ENCODE peak calls at places on chromosomes 12 and 14, in eight cellular contexts. A is neural progenitor cell, P is hepatocyte, Y is MM.1S, V is GM23248, F is GM23338, D is HCT116, S is SK-N-SH. Z is an unnamed sample.

GRCh38 chr12:32437095-32437515 is 37.7 kb downstream of the FGD4 start:
- DNase-seq in S (no peak), D (peak), P (peak), A (no peak), F (no peak), V (peak), Y (no peak), Z (no peak)

GRCh38 chr12:3099146-3099545 is 22.0 kb downstream of the TSPAN9 start:
- DNase-seq in S (no peak), P (no peak), D (no peak), V (no peak), A (no peak), F (no peak), Y (no peak), Z (no peak)

GRCh38 chr14:24110485-24110884 is 4.1 kb upstream of the DCAF11 start:
- DNase-seq in Y (no peak), F (no peak), P (no peak), D (no peak), V (no peak), A (no peak), S (no peak), Z (no peak)

GRCh38 chr12:54036620-54037359 is 3.9 kb downstream of the HOXC5 start:
- DNase-seq in S (no peak), D (no peak), F (peak), Y (no peak), P (no peak), V (peak), A (no peak), Z (peak)

GRCh38 chr14:26963696-26964095 is 365.9 kb upstream of the NOVA1 start:
- DNase-seq in Y (no peak), D (no peak), F (no peak), A (peak), S (no peak), V (no peak), P (no peak), Z (no peak)

GRCh38 chr14:106838991-106839769 is 1312.8 kb downstream of the TMEM121 start:
- DNase-seq in D (no peak), F (no peak), S (no peak), P (no peak), V (no peak), A (no peak), Y (no peak), Z (no peak)

GRCh38 chr14:95979339-95980042 is 59.7 kb upstream of the C14orf132 start:
- DNase-seq in F (peak), A (peak), Y (no peak), S (peak), V (peak), P (no peak), D (no peak), Z (peak)

GRCh38 chr14:77303417-77304156 is 17.1 kb downstream of the POMT2 start:
- DNase-seq in A (no peak), S (no peak), P (peak), V (peak), Y (no peak), F (no peak), D (peak), Z (no peak)

GRCh38 chr12:113808095-113808951 is 157.8 kb downstream of the RBM19 start:
- DNase-seq in Y (no peak), A (no peak), S (no peak), F (no peak), V (no peak), P (peak), D (no peak), Z (no peak)

GRCh38 chr14:61644834-61645233 is 50.5 kb upstream of the HIF1A start:
- DNase-seq in D (no peak), A (peak), S (peak), F (peak), V (peak), Y (no peak), P (no peak), Z (peak)

GRCh38 chr14:36174767-36175424 is 1.6 kb downstream of the PTCSC3 start:
- DNase-seq in V (no peak), Y (no peak), S (no peak), P (no peak), D (no peak), F (no peak), A (no peak), Z (no peak)

GRCh38 chr14:37142835-37143499 is 29.4 kb downstream of the SLC25A21 start:
- DNase-seq in D (no peak), A (peak), P (no peak), S (no peak), V (peak), F (no peak), Y (no peak), Z (no peak)

GRCh38 chr14:61864329-61864898 is 102.2 kb downstream of the SNAPC1 start:
- DNase-seq in A (no peak), F (peak), P (no peak), Y (no peak), V (no peak), S (no peak), D (no peak), Z (no peak)

GRCh38 chr12:67909681-67910080 is 79.6 kb upstream of the IFNG-AS1 start:
- DNase-seq in F (no peak), D (no peak), S (no peak), Y (no peak), P (no peak), V (peak), A (no peak), Z (no peak)

GRCh38 chr12:98440165-98440581 is 75.2 kb upstream of the TMPO start:
- DNase-seq in S (no peak), A (no peak), D (no peak), P (peak), F (no peak), V (peak), Y (no peak), Z (no peak)

GRCh38 chr14:99234982-99235491 is 37.0 kb downstream of the BCL11B start:
- DNase-seq in V (no peak), S (no peak), F (peak), D (peak), Y (no peak), P (peak), A (peak), Z (no peak)

GRCh38 chr12:111789779-111790178 is 23.0 kb downstream of the ALDH2 start:
- DNase-seq in D (no peak), F (no peak), V (no peak), A (no peak), S (no peak), P (no peak), Y (no peak), Z (no peak)

GRCh38 chr12:111798182-111798581 is 31.4 kb downstream of the ALDH2 start:
- DNase-seq in V (no peak), Y (no peak), A (no peak), F (no peak), P (no peak), S (no peak), D (no peak), Z (no peak)

GRCh38 chr12:111788178-111788654 is 21.5 kb downstream of the ALDH2 start:
- DNase-seq in V (peak), Y (no peak), P (peak), F (peak), S (peak), A (peak), D (no peak), Z (peak)

GRCh38 chr12:111791507-111791906 is 24.8 kb downstream of the ALDH2 start:
- DNase-seq in V (no peak), F (no peak), P (no peak), A (no peak), Y (no peak), S (no peak), D (no peak), Z (no peak)

DNA sequence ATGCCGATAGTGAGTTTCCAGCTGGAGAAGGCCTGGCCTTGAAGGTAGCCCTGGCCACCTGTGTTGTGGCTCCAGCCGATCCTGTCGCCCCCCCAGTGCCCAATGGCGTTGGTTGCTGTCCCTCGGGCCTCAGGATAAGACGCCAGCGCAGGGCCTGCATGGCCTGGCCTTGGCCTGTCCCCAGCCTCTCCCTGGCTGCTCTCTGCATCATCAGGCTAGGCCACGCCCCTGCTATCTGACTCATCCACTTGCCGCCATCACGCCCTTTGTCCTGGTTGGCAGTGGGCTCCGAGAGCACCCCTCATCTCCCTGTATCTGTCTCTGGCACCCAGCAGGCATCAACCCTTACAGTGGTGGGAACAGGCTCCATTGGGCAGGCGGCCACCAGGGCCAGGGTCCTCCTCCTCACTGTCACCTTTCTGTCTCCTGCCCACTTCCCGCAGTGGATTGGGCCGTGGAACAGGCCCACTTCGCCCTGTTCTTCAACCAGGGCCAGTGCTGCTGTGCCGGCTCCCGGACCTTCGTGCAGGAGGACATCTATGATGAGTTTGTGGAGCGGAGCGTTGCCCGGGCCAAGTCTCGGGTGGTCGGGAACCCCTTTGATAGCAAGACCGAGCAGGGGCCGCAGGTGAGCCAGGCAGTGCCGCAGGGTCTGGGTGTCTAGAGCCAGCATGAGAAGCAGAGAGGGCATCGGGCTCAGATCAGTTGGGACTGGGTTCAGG is 25.6 kb downstream of the ALDH2 start:
- DNase-seq in V (peak), D (no peak), F (no peak), A (no peak), Y (no peak), S (no peak), P (no peak), Z (no peak)
- TF ChIP-seq EZH2phosphoT487 in V (no peak), D (no peak), F (no peak), A (no peak), Y (no peak), S (no peak), P (no peak), Z (no peak)

DNA sequence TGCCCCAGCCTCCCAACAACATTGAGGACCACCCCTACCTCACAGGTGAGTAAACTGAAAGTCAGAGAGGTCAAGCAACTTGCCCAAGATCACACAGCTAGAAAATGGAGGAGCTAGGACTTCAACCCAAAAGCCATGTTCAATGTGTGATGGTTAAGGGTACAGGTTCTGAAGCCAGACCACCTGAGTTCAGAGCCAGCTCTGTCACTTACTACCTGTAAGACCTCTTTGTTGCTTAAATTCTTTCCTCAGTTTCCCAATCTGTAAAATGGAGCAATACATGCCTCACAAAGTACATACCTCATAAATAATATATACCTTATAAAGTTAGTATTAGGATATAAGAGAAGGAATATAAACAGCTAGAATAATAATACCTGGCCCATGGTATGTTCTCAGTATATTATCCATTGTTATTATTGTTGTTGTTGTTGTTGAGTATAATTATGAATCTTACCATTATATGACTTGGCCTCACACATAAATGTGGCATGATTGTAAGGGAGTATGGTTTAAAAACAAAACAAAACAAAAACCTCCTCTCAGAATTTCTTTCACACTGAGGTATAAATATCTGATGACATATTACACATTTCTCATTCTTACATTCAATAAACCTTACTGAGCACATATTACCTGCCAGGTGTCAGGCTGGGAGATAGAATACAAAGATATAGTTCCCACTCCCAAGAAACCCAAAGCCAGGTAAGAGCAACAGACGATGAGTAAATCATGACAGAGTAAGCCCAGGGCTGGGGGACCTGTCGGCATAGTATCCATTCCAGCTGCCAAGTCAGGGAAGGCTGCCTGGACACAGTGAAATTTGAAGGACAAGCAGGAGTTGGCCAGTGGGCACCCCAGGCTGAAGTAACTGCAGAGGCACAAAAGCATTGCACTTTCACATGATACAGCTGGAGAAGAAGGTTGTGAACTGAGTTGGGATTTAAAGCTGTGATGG is 19.6 kb downstream of the CMKLR1 start:
- DNase-seq in V (no peak), P (no peak), F (no peak), A (no peak), Y (no peak), S (no peak), D (no peak), Z (no peak)
- TF ChIP-seq EZH2phosphoT487 in V (no peak), P (no peak), F (no peak), A (no peak), Y (no peak), S (no peak), D (no peak), Z (no peak)

GRCh38 chr12:45407188-45407850 is 191.4 kb downstream of the ANO6 start:
- DNase-seq in P (peak), S (no peak), F (no peak), Y (no peak), V (no peak), A (no peak), D (no peak), Z (no peak)
- TF ChIP-seq EZH2phosphoT487 in P (no peak), S (no peak), F (no peak), Y (no peak), V (no peak), A (no peak), D (no peak), Z (no peak)

DNA sequence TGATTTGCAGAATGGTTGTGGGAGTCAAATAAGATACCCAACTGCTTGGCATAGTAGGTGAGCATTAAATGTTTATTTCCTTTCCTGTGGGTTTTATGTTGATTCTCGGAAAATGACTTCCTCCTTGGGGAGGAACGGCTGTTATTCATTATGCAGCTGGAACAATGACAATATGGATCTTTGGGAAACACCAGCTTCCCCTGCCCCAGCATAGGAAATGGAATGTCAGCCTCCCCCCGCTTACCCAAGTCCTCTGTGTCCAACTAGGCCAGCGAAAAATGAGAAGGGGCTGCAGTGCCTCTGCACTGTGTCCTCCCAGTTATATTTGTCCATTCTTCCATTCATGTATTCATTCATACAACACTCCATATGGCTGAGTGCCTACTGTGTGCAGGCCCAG is 11.7 kb upstream of the CCDC177 start:
- DNase-seq in F (no peak), D (no peak), S (no peak), Y (no peak), A (no peak), V (no peak), P (no peak), Z (no peak)
- TF ChIP-seq EZH2phosphoT487 in F (no peak), D (no peak), S (no peak), Y (no peak), A (no peak), V (no peak), P (no peak), Z (no peak)